ENCODE peak calls at places on chromosomes 12 and 14, in five cellular contexts. E is mesendoderm, V is neuronal stem cell, T is mesenchymal stem cell, J is IMR-90. O is an unnamed sample.

GRCh38 chr12:43284441-43284840 is 267.6 kb downstream of the ADAMTS20 start:
- DNase-seq in E (no peak), V (no peak), T (no peak), J (no peak), O (no peak)

GRCh38 chr12:9064815-9065606 is 50.7 kb downstream of the A2M start:
- DNase-seq in E (peak; percentile 91), V (peak; percentile 40), T (peak; percentile 56), J (no peak), O (peak; percentile 79)

GRCh38 chr14:101716077-101716950 is 45.2 kb upstream of the PPP2R5C start:
- DNase-seq in E (no peak), V (no peak), T (no peak), J (no peak), O (no peak)

GRCh38 chr12:70448371-70448770 is 82.3 kb downstream of the KCNMB4 start:
- DNase-seq in E (no peak), V (no peak), T (no peak), J (no peak), O (no peak)

GRCh38 chr14:36884049-36884448 is 222.4 kb downstream of the PAX9 start:
- DNase-seq in E (no peak), V (no peak), T (no peak), J (no peak), O (no peak)

GRCh38 chr12:49049566-49050224 is 10.9 kb downstream of the KMT2D start:
- DNase-seq in E (no peak), V (no peak), T (peak; percentile 79), J (peak; percentile 76), O (no peak)

GRCh38 chr14:54148251-54148650 is 191.6 kb upstream of the BMP4 start:
- DNase-seq in E (peak; percentile 7), V (no peak), T (peak; percentile 15), J (no peak), O (no peak)

GRCh38 chr12:128267651-128268347 is 829 bp downstream of the TMEM132C start:
- DNase-seq in E (peak; percentile 37), V (no peak), T (no peak), J (no peak), O (no peak)

GRCh38 chr12:93737457-93738198 is 60.5 kb downstream of the CRADD start:
- DNase-seq in E (no peak), V (no peak), T (no peak), J (no peak), O (no peak)

GRCh38 chr14:104820669-104821228 is 19.8 kb downstream of the ZBTB42 start:
- DNase-seq in E (peak; percentile 87), V (no peak), T (peak; percentile 76), J (peak; percentile 72), O (peak; percentile 48)

DNA sequence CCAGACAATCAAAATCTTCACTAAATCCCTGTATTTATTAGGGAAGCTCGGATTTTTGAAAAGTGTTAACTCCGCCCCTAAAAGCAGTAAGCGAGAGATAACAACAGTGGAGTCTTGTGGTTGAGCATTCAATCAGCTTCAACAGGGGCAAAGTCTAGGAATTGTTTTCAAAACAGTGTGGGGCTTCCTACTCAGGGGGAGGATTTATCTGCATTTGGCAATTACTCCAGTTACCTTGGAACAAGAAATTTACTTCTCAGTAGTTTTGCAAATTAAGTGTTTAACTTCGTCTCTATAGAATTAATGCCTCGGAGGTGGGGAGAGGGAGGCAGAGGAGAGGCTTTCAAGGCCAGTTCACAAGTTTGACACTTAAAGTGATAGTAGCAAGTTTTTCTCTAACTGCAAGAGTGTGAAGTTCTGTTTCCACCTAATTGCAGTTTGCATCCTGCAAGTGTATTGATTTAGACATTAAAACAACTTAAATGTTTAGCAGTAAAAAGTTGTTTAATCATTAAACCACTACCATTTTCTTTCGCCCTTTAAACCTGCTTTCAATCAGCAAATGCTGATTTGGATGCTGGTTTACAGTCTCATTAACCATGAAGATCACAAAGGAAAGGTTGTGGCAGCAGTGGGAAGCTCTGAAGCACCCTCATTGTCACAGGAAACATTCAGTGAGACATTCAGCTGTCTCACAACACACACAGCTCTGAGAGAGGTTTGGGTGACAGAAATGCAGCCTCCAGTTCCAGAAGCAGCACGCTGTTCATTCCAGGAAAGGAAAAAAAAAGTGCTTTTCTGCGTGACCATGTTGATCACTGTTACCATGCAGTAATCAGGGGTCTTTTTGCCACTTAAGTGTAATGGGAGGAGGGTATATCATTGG is 102.1 kb downstream of the HMGA2 start:
- DNase-seq in E (peak; percentile 77), V (no peak), T (no peak), J (no peak), O (no peak)
- H3K23ac ChIP-seq in E (peak overlapping the region; percentile 33), V (no peak overlapping the region), T (no peak overlapping the region), J (peak overlapping the region; percentile 26), O (no peak overlapping the region)

GRCh38 chr12:56633465-56634241 is 3.5 kb upstream of the BAZ2A start:
- DNase-seq in E (no peak), V (no peak), T (peak; percentile 8), J (no peak), O (no peak)
- H2AK5ac ChIP-seq in E (no peak overlapping the region), V (no peak overlapping the region), T (no peak overlapping the region), J (peak overlapping the region; percentile 22), O (no peak overlapping the region)

DNA sequence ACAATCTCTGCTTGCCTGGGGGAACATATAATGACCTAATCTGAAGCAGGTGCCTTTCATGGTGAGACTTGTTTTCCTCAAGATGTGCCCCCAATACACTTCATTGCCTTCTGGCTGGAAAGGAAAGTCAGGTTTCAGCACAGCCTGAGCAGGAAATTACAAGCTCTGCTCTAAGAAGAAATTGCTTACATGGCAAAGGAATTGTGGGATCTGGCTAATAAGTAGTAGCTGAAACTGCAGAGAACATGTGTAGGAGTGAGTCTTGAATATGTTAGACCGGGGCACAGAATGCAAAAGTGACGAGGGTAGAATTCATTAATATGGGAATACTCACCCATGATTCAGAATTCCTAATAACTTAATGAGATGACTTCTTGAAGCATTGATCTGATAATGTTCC is 6.3 kb upstream of the CFAP54 start:
- DNase-seq in E (no peak), V (no peak), T (no peak), J (no peak), O (no peak)
- H3K36me3 ChIP-seq in E (no peaks in the 10 kb centered on the region), V (no peaks in the 10 kb centered on the region), T (no peaks in the 10 kb centered on the region), J (no peaks in the 10 kb centered on the region), O (no peaks in the 10 kb centered on the region)

GRCh38 chr12:111842556-111843396 is 748 bp downstream of the MAPKAPK5 start:
- DNase-seq in E (peak; percentile 44), V (no peak), T (peak; percentile 37), J (no peak), O (peak; percentile 17)

GRCh38 chr12:111841750-111842555 is at the start of gene MAPKAPK5:
- DNase-seq in E (peak; percentile 97), V (peak; percentile 97), T (peak; percentile 95), J (peak; percentile 95), O (peak; percentile 95)

GRCh38 chr12:111840831-111841230 is 1.2 kb upstream of the MAPKAPK5 start:
- DNase-seq in E (no peak), V (no peak), T (no peak), J (no peak), O (no peak)

GRCh38 chr12:111838353-111838752 is 3.7 kb upstream of the MAPKAPK5 start:
- DNase-seq in E (peak; percentile 12), V (no peak), T (no peak), J (no peak), O (no peak)

GRCh38 chr12:111841236-111841749 is 735 bp upstream of the MAPKAPK5 start:
- DNase-seq in E (no peak), V (no peak), T (no peak), J (no peak), O (no peak)
- H3K23ac ChIP-seq in E (no peak overlapping the region), V (no peak overlapping the region), T (peak overlapping the region; percentile 47), J (peak overlapping the region; percentile 99), O (no peak overlapping the region)